ENCODE peak calls at places on chromosome 11, in seven cellular contexts. U is cardiac fibroblast, F is GM23338, R is osteoblast, H is sigmoid colon, L is GM12865, A is tibial nerve. G is an unnamed sample.
A peak's percentile ranks its signal among the peaks of the same experiment; 100 is the strongest.

GRCh38 chr11:95684170-95684569 is 105.4 kb downstream of the FAM76B start:
- DNase-seq in F (no peak), R (no peak), A (no peak), U (no peak), L (no peak), H (no peak), G (no peak)

GRCh38 chr11:35073691-35074382 is 65.1 kb upstream of the CD44 start:
- DNase-seq in H (no peak), F (no peak), A (no peak), R (no peak), U (no peak), L (peak; percentile 39), G (no peak)

GRCh38 chr11:118074091-118074685 is 2.7 kb upstream of the TMPRSS4 start:
- DNase-seq in A (no peak), R (no peak), U (no peak), F (no peak), L (no peak), H (no peak), G (no peak)

GRCh38 chr11:12131943-12132789 is 21.8 kb downstream of the MICAL2 start:
- DNase-seq in A (no peak), F (no peak), U (no peak), R (no peak), H (no peak), L (no peak), G (no peak)

GRCh38 chr11:34249439-34250073 is 108.3 kb downstream of the ABTB2 start:
- DNase-seq in A (no peak), L (no peak), H (no peak), F (no peak), U (no peak), R (no peak), G (no peak)

GRCh38 chr11:113121746-113122145 is 160.5 kb downstream of the NCAM1 start:
- DNase-seq in F (no peak), U (no peak), A (no peak), L (no peak), H (no peak), R (no peak), G (no peak)

GRCh38 chr11:106998126-106998525 is 20.1 kb downstream of the GUCY1A2 start:
- DNase-seq in R (no peak), H (no peak), F (no peak), A (no peak), U (peak; percentile 46), L (no peak), G (peak; percentile 58)

GRCh38 chr11:91585035-91585801 is 639.4 kb upstream of the FAT3 start:
- DNase-seq in H (no peak), F (no peak), A (no peak), R (no peak), L (peak; percentile 7), U (no peak), G (no peak)

GRCh38 chr11:113286509-113287497 is 27.6 kb upstream of the TTC12 start:
- DNase-seq in L (no peak), U (peak; percentile 6), H (no peak), R (peak; percentile 76), A (no peak), F (no peak), G (peak; percentile 65)

GRCh38 chr11:130872961-130873360 is 43.3 kb downstream of the SNX19 start:
- DNase-seq in F (no peak), U (peak; percentile 26), H (no peak), R (peak; percentile 73), A (no peak), L (no peak), G (peak; percentile 88)

GRCh38 chr11:68260484-68260883 is 11.3 kb downstream of the C11orf24 start:
- DNase-seq in A (no peak), F (no peak), U (no peak), R (peak; percentile 36), L (no peak), H (no peak), G (no peak)

GRCh38 chr11:31953803-31954327 is 137.0 kb upstream of the RCN1 start:
- DNase-seq in U (no peak), R (no peak), L (no peak), A (no peak), F (no peak), H (no peak), G (no peak)

GRCh38 chr11:73265853-73266643 is 6.1 kb upstream of the P2RY6 start:
- DNase-seq in U (no peak), R (no peak), H (peak; percentile 54), L (no peak), A (no peak), F (no peak), G (no peak)

GRCh38 chr11:848380-848931 is 5.8 kb downstream of the TSPAN4 start:
- DNase-seq in H (no peak), F (peak; percentile 70), L (peak; percentile 58), R (peak; percentile 99), A (no peak), U (peak; percentile 54), G (peak; percentile 40)

GRCh38 chr11:19715373-19715772 is 2.7 kb downstream of the NAV2 start:
- DNase-seq in R (peak; percentile 92), L (no peak), F (no peak), A (no peak), H (no peak), U (peak; percentile 73), G (peak; percentile 63)

GRCh38 chr11:95354304-95354703 is 123.3 kb upstream of the SESN3 start:
- DNase-seq in H (no peak), A (no peak), R (no peak), U (no peak), L (no peak), F (no peak), G (no peak)

GRCh38 chr11:14237333-14237988 is 121.5 kb downstream of the RRAS2 start:
- DNase-seq in H (no peak), U (no peak), F (no peak), A (no peak), L (peak; percentile 85), R (no peak), G (no peak)

GRCh38 chr11:57638005-57638760 is 11.5 kb downstream of the YPEL4 start:
- DNase-seq in F (peak; percentile 99), U (peak; percentile 88), H (peak; percentile 92), A (no peak), R (peak; percentile 99), L (peak; percentile 44), G (peak; percentile 84)

GRCh38 chr11:134367781-134368180 is 36.0 kb downstream of the GLB1L2 start:
- DNase-seq in U (no peak), H (peak; percentile 42), F (no peak), L (no peak), R (peak; percentile 26), A (no peak), G (no peak)

GRCh38 chr11:34789196-34789834 is 126.9 kb downstream of the APIP start:
- DNase-seq in A (no peak), U (no peak), L (no peak), H (no peak), F (no peak), R (no peak), G (no peak)

GRCh38 chr11:32333335-32333991 is 101.9 kb downstream of the WT1 start:
- DNase-seq in U (peak; percentile 64), R (peak; percentile 79), H (peak; percentile 72), F (peak; percentile 81), A (peak; percentile 48), L (no peak), G (peak; percentile 60)

GRCh38 chr11:24093410-24093809 is 403.4 kb upstream of the LUZP2 start:
- DNase-seq in F (no peak), H (no peak), A (no peak), U (no peak), L (no peak), R (no peak), G (no peak)

GRCh38 chr11:57567512-57568329 is at the start of gene UBE2L6:
- DNase-seq in F (peak; percentile 74), L (peak; percentile 66), H (peak; percentile 74), R (peak; percentile 96), U (peak; percentile 38), A (peak; percentile 75), G (peak; percentile 29)

GRCh38 chr11:76210920-76211851 is 4.9 kb upstream of the WNT11 start:
- DNase-seq in L (no peak), A (no peak), U (no peak), H (no peak), F (peak; percentile 65), R (peak; percentile 75), G (no peak)
- H3K4me3 ChIP-seq in L (no peak overlapping the region), A (no peak overlapping the region), U (peak overlapping the region; percentile 34), H (peak overlapping the region; percentile 10), F (peak overlapping the region; percentile 72), R (peak overlapping the region; percentile 49), G (peak overlapping the region; percentile 39)

DNA sequence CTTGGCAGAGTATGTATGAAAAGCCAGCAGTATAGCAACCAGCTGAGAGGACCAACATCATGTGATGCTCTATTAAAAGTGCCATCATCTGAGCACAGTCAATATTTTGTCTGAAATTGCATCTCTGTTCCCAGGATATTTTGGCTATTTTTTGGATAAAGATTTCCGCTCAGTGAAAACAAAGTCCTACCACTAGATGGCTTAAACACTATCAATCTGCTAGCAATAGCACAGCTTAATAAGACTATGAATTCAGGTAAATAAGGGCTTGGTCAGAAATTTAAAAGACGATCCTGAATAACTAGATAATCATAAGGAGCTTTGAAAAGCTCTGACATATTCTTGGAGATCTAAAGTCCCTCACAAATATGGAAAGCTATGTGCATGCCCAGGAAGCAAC is 74.4 kb downstream of the MS4A13 start:
- DNase-seq in F (peak; percentile 32), A (no peak), R (no peak), U (no peak), L (no peak), H (no peak), G (no peak)
- H3K4me3 ChIP-seq in F (no peak overlapping the region), A (no peak overlapping the region), R (no peak overlapping the region), U (no peak overlapping the region), L (no peak overlapping the region), H (no peak overlapping the region), G (no peak overlapping the region)

GRCh38 chr11:114478768-114479167 is 39.5 kb downstream of the REXO2 start:
- DNase-seq in H (no peak), L (no peak), F (peak; percentile 22), R (no peak), U (peak; percentile 12), A (no peak), G (peak; percentile 75)
- H3K4me3 ChIP-seq in H (no peak overlapping the region), L (no peak overlapping the region), F (peak overlapping the region; percentile 21), R (no peak overlapping the region), U (no peak overlapping the region), A (no peak overlapping the region), G (no peak overlapping the region)

GRCh38 chr11:124898711-124899110 is 1.0 kb upstream of the ROBO4 start:
- DNase-seq in A (no peak), R (peak; percentile 80), F (peak; percentile 43), U (peak; percentile 96), L (no peak), H (peak; percentile 67), G (peak; percentile 25)
- H3K4me3 ChIP-seq in A (no peak overlapping the region), R (peak overlapping the region; percentile 16), F (no peak overlapping the region), U (no peak overlapping the region), L (no peak overlapping the region), H (no peak overlapping the region), G (no peak overlapping the region)

DNA sequence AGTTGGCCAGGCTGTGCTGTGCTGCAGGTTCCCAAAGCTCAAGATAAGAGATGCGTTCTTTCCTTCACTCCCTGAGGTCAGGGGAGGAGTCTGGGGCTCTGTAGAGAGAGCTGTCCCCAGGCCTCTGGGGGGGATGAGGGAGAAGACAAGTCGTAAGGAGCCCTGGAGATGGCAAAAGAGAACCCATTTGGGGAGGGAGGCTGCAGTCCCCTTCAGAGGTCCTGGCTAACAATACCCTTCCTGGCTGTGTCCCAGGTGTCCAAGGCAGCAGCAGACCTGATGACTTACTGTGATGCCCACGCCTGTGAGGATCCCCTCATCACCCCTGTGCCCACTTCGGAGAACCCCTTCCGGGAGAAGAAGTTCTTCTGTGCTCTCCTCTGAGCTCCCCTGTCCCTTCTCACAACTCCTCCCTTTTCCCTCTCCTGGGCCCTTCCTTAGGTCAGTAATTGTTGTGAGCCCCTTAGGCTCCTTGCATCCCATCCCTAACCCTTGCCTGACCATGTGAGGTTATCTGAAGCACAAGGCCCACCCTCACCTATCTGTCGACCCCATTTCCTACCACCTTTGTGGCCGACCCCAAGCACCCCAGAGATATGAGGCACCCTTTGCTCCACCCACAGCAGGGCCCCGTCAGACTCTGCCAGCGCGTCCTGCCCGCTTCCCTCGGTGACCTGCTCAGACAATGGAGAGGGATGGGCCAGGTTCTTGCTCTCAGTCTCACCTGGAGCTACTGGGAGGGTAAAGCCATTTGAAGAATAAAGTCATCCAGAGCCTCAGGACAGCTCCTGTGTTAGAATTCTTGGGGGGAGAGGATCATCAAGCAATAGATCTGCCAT is 1.2 kb downstream of the GNG3 start:
- DNase-seq in L (no peak), U (no peak), R (peak; percentile 89), H (peak; percentile 73), A (no peak), F (peak; percentile 56), G (no peak)
- H3K4me3 ChIP-seq in L (peak overlapping the region; percentile 69), U (peak overlapping the region; percentile 51), R (peak overlapping the region; percentile 82), H (peak overlapping the region; percentile 44), A (peak overlapping the region; percentile 50), F (peak overlapping the region; percentile 82), G (peak overlapping the region; percentile 66)

G was measured in fibroblast of villous mesenchyme.